ENCODE peak calls at places on chromosomes 3 and 15, in seven cellular contexts. S is SK-N-SH, W is HCT116, Q is IMR-90, T is HepG2, N is GM12878, P is H1. H is an unnamed sample.

GRCh38 chr3:123636431-123636841 is 51.6 kb upstream of the HACD2 start:
- DNase-seq in T (no peak), S (no peak), N (no peak), P (peak), Q (no peak), W (no peak), H (peak)

GRCh38 chr3:108486910-108487309 is 23.5 kb downstream of the MYH15 start:
- DNase-seq in S (peak), T (no peak), P (no peak), Q (peak), N (no peak), W (no peak), H (no peak)

GRCh38 chr15:85334241-85334640 is 46.2 kb upstream of the AKAP13 start:
- DNase-seq in T (no peak), N (no peak), W (no peak), S (no peak), Q (no peak), P (no peak), H (no peak)

GRCh38 chr3:150132101-150132749 is 161.5 kb upstream of the PFN2 start:
- DNase-seq in T (no peak), S (peak), P (no peak), Q (no peak), N (no peak), W (no peak), H (no peak)

GRCh38 chr3:16026753-16027152 is 147.7 kb upstream of the GALNT15 start:
- DNase-seq in S (no peak), P (no peak), N (no peak), W (no peak), T (no peak), Q (peak), H (no peak)

GRCh38 chr3:124774305-124774673 is 44.0 kb downstream of the UMPS start:
- DNase-seq in W (no peak), N (no peak), Q (peak), T (no peak), S (no peak), P (peak), H (no peak)

GRCh38 chr15:28989239-28989830 is 103.6 kb downstream of the APBA2 start:
- DNase-seq in N (no peak), W (no peak), T (no peak), S (peak), Q (peak), P (peak), H (peak)

GRCh38 chr3:100682056-100682853 is 27.0 kb upstream of the TFG start:
- DNase-seq in Q (no peak), P (no peak), T (no peak), W (no peak), S (peak), N (no peak), H (no peak)

GRCh38 chr15:77168211-77168610 is 97.3 kb upstream of the TSPAN3 start:
- DNase-seq in W (no peak), Q (no peak), T (no peak), N (no peak), S (no peak), P (no peak), H (no peak)

GRCh38 chr15:56244237-56244810 is 645 bp upstream of the RFX7 start:
- DNase-seq in P (no peak), N (no peak), S (peak), W (no peak), T (peak), Q (peak), H (peak)

GRCh38 chr15:63061971-63062370 is 19.4 kb downstream of the TPM1 start:
- DNase-seq in T (no peak), N (no peak), S (no peak), Q (peak), P (no peak), W (no peak), H (no peak)

GRCh38 chr15:31472636-31473383 is 146.2 kb downstream of the KLF13 start:
- DNase-seq in P (no peak), W (no peak), N (peak), T (no peak), Q (peak), S (no peak), H (no peak)

GRCh38 chr15:71656425-71656824 is 153.9 kb upstream of the NR2E3 start:
- DNase-seq in S (no peak), N (no peak), W (no peak), Q (no peak), T (no peak), P (no peak), H (no peak)

GRCh38 chr3:175316799-175317198 is 457.7 kb downstream of the NAALADL2 start:
- DNase-seq in Q (no peak), W (no peak), S (no peak), T (no peak), N (no peak), P (no peak), H (no peak)

GRCh38 chr3:193556841-193557240 is 2.1 kb upstream of the ATP13A4 start:
- DNase-seq in S (no peak), N (no peak), Q (no peak), W (no peak), T (no peak), P (no peak), H (no peak)

DNA sequence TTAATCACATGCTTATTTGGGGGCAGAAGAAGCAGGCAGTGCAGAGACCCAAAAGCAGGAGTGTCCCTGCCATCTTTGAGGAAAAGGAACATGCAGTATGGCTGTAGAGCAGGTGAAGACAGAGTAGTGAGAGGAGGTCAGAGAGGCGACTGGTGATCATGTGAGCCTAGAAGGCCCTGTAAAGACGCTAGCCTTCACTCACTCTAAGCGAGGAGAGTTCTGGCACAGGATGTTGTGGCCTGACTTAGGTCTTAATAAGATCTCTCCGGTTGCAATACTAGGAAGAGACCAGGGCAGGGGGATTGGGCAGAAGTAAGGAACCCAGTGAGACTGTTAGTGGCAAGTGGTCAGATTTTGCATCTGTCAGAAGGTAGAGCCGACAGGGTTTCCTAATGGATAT is 114.5 kb upstream of the ZBED2 start:
- DNase-seq in S (no peak), Q (no peak), P (no peak), T (no peak), W (no peak), N (no peak), H (no peak)
- H3K9ac ChIP-seq in S (no peak), Q (no peak), P (no peak), T (no peak), W (no peak), N (no peak), H (no peak)

GRCh38 chr15:78223396-78224023 is 10.9 kb downstream of the ACSBG1 start:
- DNase-seq in S (no peak), N (no peak), T (no peak), W (no peak), P (no peak), Q (peak), H (no peak)
- TF ChIP-seq RAD21 in S (no peak), N (no peak), T (no peak), W (no peak), P (no peak), Q (no peak), H (no peak)

GRCh38 chr3:194686414-194686815 is 732 bp downstream of the FAM43A start:
- DNase-seq in W (no peak), Q (no peak), S (no peak), T (no peak), P (no peak), N (no peak), H (no peak)
- H3K9ac ChIP-seq in W (peak), Q (peak), S (peak), T (peak), P (no peak), N (peak), H (no peak)

GRCh38 chr3:113210608-113211369 is 568 bp upstream of the BOC start:
- DNase-seq in S (peak), T (no peak), P (no peak), Q (no peak), N (no peak), W (no peak), H (no peak)
- TF ChIP-seq RAD21 in S (no peak), T (no peak), P (no peak), Q (no peak), N (no peak), W (no peak), H (no peak)

GRCh38 chr3:196969660-196970546 is 1.3 kb upstream of the PIGZ start:
- DNase-seq in Q (peak), T (no peak), N (no peak), W (no peak), S (peak), P (no peak), H (peak)
- H3K9ac ChIP-seq in Q (no peak), T (peak), N (peak), W (peak), S (peak), P (no peak), H (peak)

DNA sequence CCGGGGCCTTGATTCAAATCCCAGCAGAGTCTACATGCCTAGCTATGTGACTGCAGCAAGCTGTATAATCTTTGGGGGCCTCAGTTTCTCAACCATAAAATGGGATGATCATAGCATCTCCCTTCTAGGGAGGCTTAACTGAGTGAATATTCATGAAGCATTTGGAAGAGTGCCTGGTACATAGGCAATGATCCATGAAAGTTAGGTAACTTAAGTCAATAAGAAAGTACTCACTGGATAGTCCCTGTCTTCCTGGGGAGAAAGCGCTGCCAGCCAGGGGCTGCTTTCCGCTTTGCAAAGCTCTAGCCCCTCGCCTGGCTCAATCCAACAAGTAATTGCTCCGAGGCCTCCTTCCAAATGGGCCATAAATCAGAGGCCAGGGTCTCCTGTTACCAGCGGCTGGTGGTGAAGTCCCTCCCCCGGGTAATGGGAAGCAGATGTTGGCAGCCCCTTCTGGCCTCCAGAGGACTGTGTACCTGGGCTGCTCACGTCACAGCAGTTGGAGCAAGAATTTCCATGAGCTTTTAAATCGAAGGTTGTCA is 521.9 kb upstream of the PROK2 start:
- DNase-seq in Q (peak), T (no peak), N (no peak), P (peak), W (no peak), S (peak), H (no peak)
- TF ChIP-seq RAD21 in Q (no peak), T (no peak), N (no peak), P (peak), W (no peak), S (peak), H (no peak)

DNA sequence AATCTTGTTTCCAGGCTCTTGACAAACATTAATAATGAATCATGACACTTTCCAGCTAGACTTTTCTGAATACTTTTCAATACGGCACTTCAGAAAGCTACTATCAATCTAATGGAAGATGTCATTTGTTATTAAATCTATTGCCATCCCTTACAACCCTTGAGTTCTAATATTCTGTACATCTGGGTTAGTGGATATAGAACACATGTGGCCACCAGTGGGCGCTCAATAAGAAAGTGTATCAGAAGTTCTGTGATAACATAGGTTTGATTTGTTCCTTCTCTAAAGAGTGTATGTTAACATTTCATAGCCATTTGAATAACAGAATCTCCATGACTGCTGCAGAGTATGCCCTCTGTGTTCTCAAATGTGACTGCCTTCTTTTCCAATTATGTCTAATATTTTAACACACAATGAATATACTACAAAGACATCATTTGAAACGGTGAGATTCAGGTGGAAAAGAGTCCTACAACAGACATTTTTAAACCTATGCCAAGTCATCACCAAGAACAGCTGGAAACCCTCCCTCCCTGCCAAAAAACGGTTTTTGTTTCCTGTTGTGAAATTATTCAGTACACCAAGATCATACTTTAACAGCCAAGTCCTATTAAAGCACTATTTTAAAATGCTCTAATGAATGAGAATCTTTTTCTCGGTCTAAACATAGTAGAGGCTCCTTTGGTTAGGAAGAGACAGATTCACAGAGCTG is 22.2 kb downstream of the ALDH1A2 start:
- DNase-seq in N (no peak), T (peak), P (no peak), Q (peak), S (no peak), W (peak), H (peak)
- H3K9ac ChIP-seq in N (no peak), T (no peak), P (no peak), Q (no peak), S (no peak), W (no peak), H (no peak)

GRCh38 chr15:92519709-92520108 is 126.0 kb downstream of the ST8SIA2 start:
- DNase-seq in Q (no peak), W (no peak), T (no peak), S (no peak), P (no peak), N (no peak), H (no peak)

GRCh38 chr15:92520914-92521623 is 127.4 kb downstream of the ST8SIA2 start:
- DNase-seq in Q (no peak), W (no peak), S (no peak), T (no peak), N (no peak), P (no peak), H (no peak)

GRCh38 chr15:92523176-92523575 is 129.5 kb downstream of the ST8SIA2 start:
- DNase-seq in N (no peak), Q (no peak), P (no peak), W (no peak), S (no peak), T (no peak), H (no peak)

GRCh38 chr15:92524161-92524560 is 130.5 kb downstream of the ST8SIA2 start:
- DNase-seq in N (no peak), W (no peak), T (no peak), P (no peak), S (no peak), Q (no peak), H (no peak)

GRCh38 chr15:92521624-92522008 is 127.9 kb downstream of the ST8SIA2 start:
- DNase-seq in Q (peak), P (peak), W (peak), T (peak), N (peak), S (peak), H (peak)
- TF ChIP-seq RAD21 in Q (peak), P (peak), W (peak), T (peak), N (peak), S (peak), H (peak)

GRCh38 chr3:126663257-126663656 is 8.3 kb upstream of the TXNRD3 start:
- DNase-seq in Q (no peak), P (no peak), S (no peak), W (no peak), N (no peak), T (no peak), H (no peak)

GRCh38 chr3:126663750-126664149 is 8.8 kb upstream of the TXNRD3 start:
- DNase-seq in P (no peak), W (no peak), T (no peak), N (no peak), S (no peak), Q (no peak), H (no peak)

GRCh38 chr3:126661532-126661931 is 6.6 kb upstream of the TXNRD3 start:
- DNase-seq in Q (no peak), S (no peak), T (no peak), N (no peak), P (no peak), W (no peak), H (no peak)

GRCh38 chr3:126659915-126660886 is 5.3 kb upstream of the TXNRD3 start:
- DNase-seq in P (no peak), S (peak), Q (no peak), W (no peak), N (no peak), T (peak), H (no peak)

GRCh38 chr3:126661965-126662364 is 7.0 kb upstream of the TXNRD3 start:
- DNase-seq in Q (no peak), P (no peak), T (no peak), S (no peak), N (no peak), W (no peak), H (no peak)
- H3K9ac ChIP-seq in Q (no peak), P (no peak), T (no peak), S (no peak), N (no peak), W (no peak), H (no peak)